ENCODE peak calls at places on chromosomes 4 and X, in six cellular contexts. D is EH; V is activated CD8-positive, alpha-beta T cell treated with anti-CD3 and anti-CD28 coated beads, Interleukin-2, amount 10 ng/mL, durations not matched to agents 7 days and 5 days; M is activated T-cell treated with anti-CD3 and anti-CD28 coated beads, Interleukin-2, amount 50 U/mL, for 48 hours; S is HuH-7.5; G is IMR-90. Z is an unnamed sample.

GRCh38 chr4:86482851-86483490 is 111.1 kb upstream of the PTPN13 start:
- DNase-seq in D (peak), V (no peak), M (no peak), S (no peak), G (no peak), Z (peak)

GRCh38 chrX:43646800-43647199 is 9.3 kb upstream of the MAOA start:
- DNase-seq in D (no peak), V (no peak), M (no peak), S (no peak), G (no peak), Z (no peak)

GRCh38 chr4:2274320-2275043 is 12.6 kb upstream of the MXD4 start:
- DNase-seq in D (no peak), V (no peak), M (no peak), S (no peak), G (no peak), Z (no peak)

GRCh38 chr4:41185614-41186609 is 28.4 kb downstream of the APBB2 start:
- DNase-seq in D (peak), V (no peak), M (no peak), S (no peak), G (peak), Z (peak)

GRCh38 chr4:117455088-117455487 is 369.7 kb upstream of the TRAM1L1 start:
- DNase-seq in D (no peak), V (no peak), M (no peak), S (no peak), G (no peak), Z (no peak)

GRCh38 chrX:21885568-21885967 is 29.8 kb downstream of the YY2 start:
- DNase-seq in D (peak), V (no peak), M (no peak), S (no peak), G (peak), Z (peak)

GRCh38 chr4:149140841-149141240 is 674.8 kb downstream of the IQCM start:
- DNase-seq in D (peak), V (no peak), M (no peak), S (no peak), G (peak), Z (peak)

GRCh38 chr4:48792348-48793006 is 12.4 kb upstream of the FRYL start:
- DNase-seq in D (peak), V (no peak), M (peak), S (no peak), G (no peak), Z (no peak)